ENCODE peak calls at places on chromosome X, in nine cellular contexts. D is CD4-positive, alpha-beta memory T cell; B is mesendoderm; Q is upper lobe of right lung; L is mesenchymal stem cell; C is astrocyte; S is esophagus squamous epithelium; J is OCI-LY7; K is transverse colon. M is an unnamed sample.
A peak's percentile ranks its signal among the peaks of the same experiment; 100 is the strongest.

GRCh38 chrX:31132803-31133202 is 61.0 kb upstream of the FTHL17 start:
- DNase-seq in D (no peak), B (no peak), Q (no peak), L (no peak), C (no peak), S (no peak), J (no peak), K (no peak), M (no peak)

GRCh38 chrX:65706041-65706828 is 38.8 kb downstream of the MSN start:
- DNase-seq in D (no peak), B (peak; percentile 69), Q (no peak), L (peak; percentile 88), C (peak; percentile 72), S (no peak), J (no peak), K (no peak), M (peak; percentile 46)

GRCh38 chrX:119734897-119735339 is 23.5 kb upstream of the SOWAHD start:
- DNase-seq in D (no peak), B (no peak), Q (peak; percentile 72), L (no peak), C (no peak), S (no peak), J (no peak), K (peak; percentile 19), M (no peak)

GRCh38 chrX:38052096-38052495 is 45.7 kb downstream of the SYTL5 start:
- DNase-seq in D (no peak), B (no peak), Q (no peak), L (peak; percentile 90), C (peak; percentile 96), S (no peak), J (no peak), K (no peak), M (peak; percentile 74)

GRCh38 chrX:39361736-39362135 is 560.5 kb downstream of the MID1IP1 start:
- DNase-seq in D (no peak), B (no peak), Q (no peak), L (no peak), C (no peak), S (no peak), J (no peak), K (no peak), M (no peak)

GRCh38 chrX:66654411-66654810 is 15.5 kb upstream of the EDA2R start:
- DNase-seq in D (no peak), B (no peak), Q (no peak), L (no peak), C (no peak), S (no peak), J (no peak), K (no peak), M (no peak)

GRCh38 chrX:86047174-86047991 is at the start of gene CHM:
- DNase-seq in D (peak; percentile 78), B (peak; percentile 90), Q (peak; percentile 64), L (peak; percentile 86), C (peak; percentile 78), S (no peak), J (peak; percentile 77), K (peak; percentile 58), M (peak; percentile 81)

GRCh38 chrX:13487731-13488505 is 81.5 kb upstream of the EGFL6 start:
- DNase-seq in D (peak; percentile 58), B (peak; percentile 82), Q (no peak), L (peak; percentile 88), C (peak; percentile 87), S (no peak), J (peak; percentile 73), K (peak; percentile 46), M (peak; percentile 77)

GRCh38 chrX:139734996-139735395 is 27.0 kb upstream of the MCF2 start:
- DNase-seq in D (no peak), B (no peak), Q (no peak), L (no peak), C (no peak), S (no peak), J (no peak), K (no peak), M (no peak)

GRCh38 chrX:50881028-50881427 is 29.5 kb upstream of the BMP15 start:
- DNase-seq in D (no peak), B (no peak), Q (no peak), L (no peak), C (no peak), S (no peak), J (no peak), K (no peak), M (no peak)

GRCh38 chrX:151754042-151754419 is 19.5 kb downstream of the CNGA2 start:
- DNase-seq in D (no peak), B (peak; percentile 66), Q (no peak), L (no peak), C (peak; percentile 85), S (no peak), J (no peak), K (no peak), M (peak; percentile 79)

GRCh38 chrX:41441934-41442823 is 5.0 kb upstream of the NYX start:
- DNase-seq in D (peak; percentile 93), B (peak; percentile 74), Q (peak; percentile 93), L (peak; percentile 90), C (peak; percentile 45), S (peak; percentile 24), J (peak; percentile 88), K (peak; percentile 89), M (peak; percentile 34)

GRCh38 chrX:139890991-139891700 is 41.7 kb downstream of the ATP11C start:
- DNase-seq in D (no peak), B (no peak), Q (no peak), L (peak; percentile 78), C (peak; percentile 70), S (no peak), J (no peak), K (no peak), M (peak; percentile 27)

GRCh38 chrX:118115948-118116307 is 682 bp downstream of the KLHL13 start:
- DNase-seq in D (no peak), B (no peak), Q (no peak), L (no peak), C (no peak), S (no peak), J (no peak), K (no peak), M (no peak)

GRCh38 chrX:70454441-70455365 is 10.1 kb downstream of the DLG3 start:
- DNase-seq in D (peak; percentile 68), B (peak; percentile 97), Q (peak; percentile 91), L (peak; percentile 72), C (peak; percentile 23), S (no peak), J (peak; percentile 22), K (peak; percentile 91), M (peak; percentile 49)

GRCh38 chrX:44872319-44872816 is 620 bp upstream of the KDM6A start:
- DNase-seq in D (no peak), B (no peak), Q (no peak), L (peak; percentile 42), C (no peak), S (no peak), J (no peak), K (peak; percentile 65), M (no peak)

GRCh38 chrX:17964871-17965270 is 103.8 kb upstream of the RAI2 start:
- DNase-seq in D (no peak), B (no peak), Q (no peak), L (no peak), C (no peak), S (no peak), J (no peak), K (no peak), M (no peak)

GRCh38 chrX:17967888-17968287 is 106.8 kb upstream of the RAI2 start:
- DNase-seq in D (no peak), B (peak; percentile 2), Q (no peak), L (no peak), C (no peak), S (no peak), J (no peak), K (no peak), M (no peak)

DNA sequence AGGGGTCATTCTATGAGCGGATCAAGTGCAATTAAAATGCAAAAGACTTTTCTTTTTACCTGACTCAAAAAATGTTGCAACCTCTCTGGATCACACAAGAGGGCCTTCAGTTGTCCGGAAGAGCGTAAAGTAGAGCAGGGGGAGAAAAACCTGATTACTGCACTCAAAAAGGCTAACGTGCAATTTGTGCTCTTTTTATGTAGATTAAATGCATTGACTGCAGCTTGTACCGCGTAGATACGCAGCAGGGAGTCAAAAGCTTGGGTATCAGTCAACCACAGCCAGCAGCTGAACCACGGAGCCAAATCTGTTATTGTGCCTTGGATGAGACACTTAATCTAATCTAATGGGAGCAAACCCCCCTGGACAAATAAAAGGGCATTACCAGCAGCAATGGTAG is 107.3 kb upstream of the RAI2 start:
- DNase-seq in D (no peak), B (peak; percentile 9), Q (no peak), L (no peak), C (no peak), S (no peak), J (no peak), K (no peak), M (no peak)
- H3K27ac ChIP-seq in D (no peak overlapping the region), B (no peak overlapping the region), Q (no peak overlapping the region), L (no peak overlapping the region), C (no peak overlapping the region), S (no peak overlapping the region), J (no peak overlapping the region), K (no peak overlapping the region), M (no peak overlapping the region)

DNA sequence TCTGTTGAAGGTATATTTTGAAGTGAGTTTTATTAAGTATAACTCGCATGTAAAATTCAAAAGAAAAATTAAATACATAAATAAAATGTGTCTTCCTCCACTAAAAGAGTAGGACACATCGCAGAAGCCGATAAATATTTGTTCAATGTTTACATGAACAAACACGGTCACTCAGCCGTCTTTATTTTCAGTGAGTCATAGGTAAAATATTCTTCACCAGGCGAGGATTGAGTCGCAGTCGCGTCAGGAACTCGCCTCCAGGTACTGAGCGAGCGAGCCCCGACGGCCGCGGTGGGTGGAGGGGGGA is 271 bp upstream of the FUNDC2 start:
- DNase-seq in D (no peak), B (no peak), Q (no peak), L (no peak), C (no peak), S (no peak), J (no peak), K (no peak), M (no peak)
- H3K27ac ChIP-seq in D (peak overlapping the region; percentile 94), B (no peak overlapping the region), Q (peak overlapping the region; percentile 94), L (peak overlapping the region; percentile 64), C (peak overlapping the region; percentile 97), S (peak overlapping the region; percentile 97), J (peak overlapping the region; percentile 95), K (peak overlapping the region; percentile 97), M (peak overlapping the region; percentile 95)

GRCh38 chrX:155056471-155056870 is 14.5 kb downstream of the CMC4 start:
- DNase-seq in D (no peak), B (no peak), Q (no peak), L (no peak), C (no peak), S (no peak), J (no peak), K (no peak), M (no peak)
- H3K27ac ChIP-seq in D (peak overlapping the region; percentile 2), B (no peak overlapping the region), Q (no peak overlapping the region), L (no peak overlapping the region), C (no peak overlapping the region), S (no peak overlapping the region), J (no peak overlapping the region), K (peak overlapping the region; percentile 68), M (no peak overlapping the region)

DNA sequence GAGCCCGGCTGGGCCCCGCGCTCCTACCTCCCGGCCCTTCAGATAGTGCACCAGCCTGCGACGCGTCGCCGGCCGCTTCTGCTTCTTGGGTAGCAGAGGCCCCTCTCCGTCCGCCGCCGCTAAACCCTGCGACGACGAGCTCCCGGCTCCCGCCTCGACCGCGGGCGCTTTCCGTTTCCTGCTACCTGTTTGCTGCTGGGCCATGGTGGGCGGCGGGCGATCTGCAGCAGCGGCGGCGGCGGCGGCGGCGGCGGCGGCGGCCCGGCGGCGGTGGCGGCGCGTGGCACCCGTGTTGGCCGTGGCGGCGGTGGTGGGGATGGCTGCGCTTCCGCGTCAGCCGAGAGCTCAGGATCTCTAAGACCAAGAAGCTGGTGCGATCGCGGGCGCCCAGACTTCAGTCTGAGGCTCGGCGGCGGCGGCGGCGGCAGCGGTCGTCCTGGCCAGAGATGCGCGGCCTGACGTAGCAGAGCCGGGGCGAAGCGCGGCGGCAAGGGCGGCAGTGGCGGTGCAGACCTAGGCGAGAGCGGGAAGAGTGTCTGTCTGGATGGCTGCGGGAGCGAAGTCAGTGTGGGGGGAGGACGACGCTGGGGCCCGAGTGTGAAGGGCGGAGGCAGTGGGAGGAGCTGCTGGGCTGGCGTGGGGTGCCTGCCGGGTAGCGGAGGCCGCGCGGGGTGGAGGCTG is at the start of gene DCAF12L2:
- DNase-seq in D (no peak), B (peak; percentile 45), Q (no peak), L (no peak), C (no peak), S (no peak), J (no peak), K (no peak), M (no peak)
- H3K27ac ChIP-seq in D (no peak within 1 kb of the TSS), B (no peak within 1 kb of the TSS), Q (no peak within 1 kb of the TSS), L (no peak within 1 kb of the TSS), C (no peak within 1 kb of the TSS), S (no peak within 1 kb of the TSS), J (no peak within 1 kb of the TSS), K (no peak within 1 kb of the TSS), M (no peak within 1 kb of the TSS)

M was measured in brain microvascular endothelial cell.